ENCODE peak calls at places on chromosomes 16 and 17, in four cellular contexts. F is GM23248, H is endothelial cell of umbilical vein, D is K562. P is an unnamed sample.

GRCh38 chr17:33292184-33292980 is 713 bp downstream of the ASIC2 start:
- DNase-seq in F (peak; percentile 30), H (peak; percentile 12), D (peak; percentile 27), P (peak; percentile 50)

GRCh38 chr17:63191610-63192009 is 225.6 kb downstream of the TANC2 start:
- DNase-seq in H (no peak), D (no peak), F (no peak), P (no peak)

GRCh38 chr17:19017401-19017800 is 12.8 kb upstream of the FAM83G start:
- DNase-seq in F (no peak), D (no peak), H (no peak), P (no peak)

GRCh38 chr16:77302685-77303084 is 103.5 kb downstream of the SYCE1L start:
- DNase-seq in F (no peak), H (no peak), D (no peak), P (no peak)

GRCh38 chr16:1810536-1810935 is 16.1 kb downstream of the HAGH start:
- DNase-seq in D (no peak), H (no peak), F (no peak), P (no peak)

GRCh38 chr17:74354123-74354522 is 7.5 kb downstream of the BTBD17 start:
- DNase-seq in F (peak; percentile 27), H (no peak), D (peak; percentile 84), P (peak; percentile 75)

GRCh38 chr16:88634141-88634993 is 4.0 kb upstream of the IL17C start:
- DNase-seq in F (peak; percentile 80), D (peak; percentile 97), H (peak; percentile 44), P (peak; percentile 75)

GRCh38 chr17:66540131-66540781 is 237.8 kb downstream of the PRKCA start:
- DNase-seq in F (peak; percentile 95), D (no peak), H (no peak), P (peak; percentile 54)

GRCh38 chr17:82649501-82650261 is 1.4 kb upstream of the WDR45B start:
- DNase-seq in F (no peak), D (no peak), H (no peak), P (no peak)

GRCh38 chr16:75506567-75506966 is 11.3 kb upstream of the CHST6 start:
- DNase-seq in H (no peak), F (peak; percentile 91), D (no peak), P (no peak)

GRCh38 chr17:38730526-38731379 is 612 bp downstream of the CISD3 start:
- DNase-seq in F (peak; percentile 81), D (no peak), H (peak; percentile 53), P (peak; percentile 87)

GRCh38 chr17:2685696-2686095 is 25.9 kb downstream of the CLUH start:
- DNase-seq in D (no peak), F (no peak), H (no peak), P (no peak)

GRCh38 chr16:3038256-3038655 is 1.5 kb upstream of the BICDL2 start:
- DNase-seq in D (no peak), H (no peak), F (peak; percentile 10), P (peak; percentile 71)

GRCh38 chr16:56589141-56590039 is at the start of gene MT3:
- DNase-seq in H (no peak), D (no peak), F (peak; percentile 53), P (peak; percentile 34)

GRCh38 chr17:72388765-72389473 is 268.1 kb downstream of the SOX9 start:
- DNase-seq in D (no peak), F (no peak), H (no peak), P (no peak)

GRCh38 chr17:27322026-27322425 is 28.1 kb downstream of the WSB1 start:
- DNase-seq in F (no peak), H (no peak), D (no peak), P (no peak)

GRCh38 chr16:8924214-8924613 is 39.5 kb downstream of the USP7 start:
- DNase-seq in H (no peak), F (no peak), D (no peak), P (no peak)

GRCh38 chr16:29700253-29700987 is 21.4 kb downstream of the QPRT start:
- DNase-seq in D (peak; percentile 84), H (peak; percentile 92), F (peak; percentile 94), P (peak; percentile 91)

GRCh38 chr17:20190605-20191004 is 181.4 kb downstream of the SPECC1 start:
- DNase-seq in D (no peak), H (no peak), F (no peak), P (no peak)

GRCh38 chr16:31225193-31225592 is 8.3 kb upstream of the PYDC1 start:
- DNase-seq in F (no peak), D (peak; percentile 17), H (no peak), P (no peak)

GRCh38 chr16:69132424-69133252 is at the start of the genes CHTF8 and UTP4:
- DNase-seq in H (peak; percentile 74), F (peak; percentile 95), D (peak; percentile 83), P (peak; percentile 94)

GRCh38 chr17:3635474-3636153 is 436 bp downstream of the SHPK start:
- DNase-seq in F (peak; percentile 16), H (no peak), D (no peak), P (peak; percentile 67)

GRCh38 chr17:42055496-42055895 is 5.1 kb upstream of the C17orf113 start:
- DNase-seq in H (no peak), D (peak; percentile 25), F (peak; percentile 64), P (no peak)

GRCh38 chr16:85123891-85124635 is 11.8 kb upstream of the CIBAR2 start:
- DNase-seq in H (peak; percentile 70), F (peak; percentile 74), D (no peak), P (peak; percentile 41)

GRCh38 chr16:87244646-87245197 is 72.5 kb downstream of the C16orf95 start:
- DNase-seq in F (no peak), D (no peak), H (no peak), P (no peak)

GRCh38 chr16:87249425-87249824 is 67.8 kb downstream of the C16orf95 start:
- DNase-seq in D (no peak), H (no peak), F (no peak), P (no peak)

GRCh38 chr16:87246269-87247065 is 70.7 kb downstream of the C16orf95 start:
- DNase-seq in D (no peak), F (no peak), H (no peak), P (no peak)

GRCh38 chr16:87252269-87252970 is 64.8 kb downstream of the C16orf95 start:
- DNase-seq in F (peak; percentile 33), H (no peak), D (no peak), P (no peak)

GRCh38 chr16:87248704-87249103 is 68.5 kb downstream of the C16orf95 start:
- DNase-seq in D (no peak), F (no peak), H (no peak), P (no peak)
- H2AFZ ChIP-seq in D (no peak overlapping the region), F (no peak overlapping the region), H (no peak overlapping the region), P (no peak overlapping the region)

GRCh38 chr16:21084631-21085235 is 65.9 kb downstream of the DNAH3 start:
- DNase-seq in D (no peak), F (no peak), H (no peak), P (no peak)

GRCh38 chr16:21083729-21084268 is 66.8 kb downstream of the DNAH3 start:
- DNase-seq in F (peak; percentile 78), D (peak; percentile 52), H (peak; percentile 66), P (peak; percentile 72)

GRCh38 chr16:21076186-21076883 is 74.3 kb downstream of the DNAH3 start:
- DNase-seq in H (peak; percentile 37), D (no peak), F (no peak), P (peak; percentile 44)

DNA sequence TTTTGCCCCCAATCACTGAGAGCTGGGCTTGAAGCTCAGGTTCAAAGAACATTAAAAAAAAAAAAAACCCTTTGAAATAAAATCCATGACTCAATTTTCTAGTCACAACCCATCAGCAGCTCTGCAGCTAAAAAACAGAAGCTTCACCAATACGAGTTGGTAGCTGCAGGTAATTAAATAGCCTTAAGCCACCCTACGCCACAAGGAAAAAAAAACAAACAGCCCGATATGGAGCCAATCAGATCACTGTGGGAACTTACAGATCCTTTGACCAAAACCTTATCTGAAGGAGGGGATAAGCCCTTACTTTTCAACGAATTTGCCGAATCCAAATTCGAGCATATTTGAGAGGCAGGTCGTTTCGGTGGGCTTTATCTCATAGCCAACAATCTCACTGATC is 69.3 kb downstream of the DNAH3 start:
- DNase-seq in D (no peak), F (no peak), H (no peak), P (no peak)
- H2AFZ ChIP-seq in D (no peak overlapping the region), F (no peak overlapping the region), H (no peak overlapping the region), P (peak overlapping the region; percentile 60)

DNA sequence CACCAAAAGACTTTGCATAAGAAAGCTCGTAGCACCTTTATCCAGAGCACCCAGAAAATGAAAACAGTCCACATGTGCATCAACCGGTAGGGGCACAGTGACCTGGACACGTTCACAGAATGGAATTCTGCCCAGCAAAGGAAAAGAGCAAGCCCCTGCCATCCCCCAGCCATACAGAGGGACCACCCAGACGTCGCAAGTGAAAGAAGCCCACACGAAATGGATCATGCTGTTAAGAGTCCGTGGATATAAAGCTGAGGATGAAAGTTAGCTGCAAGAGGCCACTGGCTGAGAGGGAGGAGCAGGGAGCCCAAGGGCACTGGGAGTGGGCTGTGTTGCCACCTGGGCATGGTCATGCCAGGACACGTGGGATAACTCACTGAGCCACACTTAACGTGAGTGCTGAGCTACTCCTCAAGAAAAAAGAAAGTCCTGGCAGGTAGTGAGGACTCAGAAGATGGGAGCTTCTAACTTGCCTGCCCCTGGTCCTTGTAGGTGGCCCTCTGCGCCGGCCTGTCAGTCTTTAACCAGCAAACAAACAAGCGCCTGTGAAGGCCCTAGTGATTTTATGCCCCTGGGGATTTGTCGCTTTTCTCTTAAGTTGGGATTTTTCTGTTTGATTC is 190.7 kb downstream of the C16orf95 start:
- DNase-seq in D (no peak), H (no peak), F (no peak), P (no peak)
- H2AFZ ChIP-seq in D (no peak overlapping the region), H (no peak overlapping the region), F (no peak overlapping the region), P (no peak overlapping the region)

DNA sequence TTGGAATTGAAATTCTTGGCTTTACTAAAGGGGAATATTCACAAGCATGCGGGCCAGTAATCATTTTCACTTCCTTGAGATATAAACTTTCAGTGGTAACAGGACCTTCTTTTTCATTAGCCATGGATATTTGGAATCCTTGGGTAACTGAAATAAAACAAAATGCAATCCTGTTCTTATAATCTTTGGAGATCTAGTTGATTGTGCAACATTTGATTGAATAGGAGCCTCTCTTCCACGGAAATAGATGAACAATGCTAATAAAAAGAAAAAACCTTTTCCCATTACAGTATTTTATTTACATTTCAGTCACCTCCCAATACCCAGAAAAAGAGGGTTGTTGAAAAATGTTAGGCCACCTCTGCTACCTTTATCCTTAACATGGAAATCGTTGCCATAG is 225.6 kb downstream of the MAP2K6 start:
- DNase-seq in F (no peak), D (no peak), H (no peak), P (no peak)
- H2AFZ ChIP-seq in F (no peak overlapping the region), D (no peak overlapping the region), H (no peak overlapping the region), P (no peak overlapping the region)

DNA sequence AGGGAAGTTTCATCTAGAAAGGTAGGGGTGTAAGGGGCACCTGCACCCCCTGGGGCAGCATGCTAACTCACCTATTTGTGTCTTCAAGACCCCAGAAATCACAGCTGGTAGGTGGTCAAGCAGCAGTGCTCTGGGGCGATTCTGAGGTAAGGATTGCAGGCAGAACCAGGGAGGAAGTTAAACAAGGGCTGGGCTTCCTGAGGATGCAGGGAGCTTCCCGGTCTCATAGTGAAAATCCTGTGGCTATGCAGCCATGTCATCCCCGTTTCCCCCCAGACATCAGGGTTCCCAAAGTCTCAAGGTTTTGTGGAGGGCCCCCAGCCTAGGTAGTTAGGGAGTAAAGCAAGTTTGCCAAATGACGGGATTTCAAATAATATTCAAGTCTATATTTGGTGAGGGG is 78.5 kb downstream of the C16orf78 start:
- DNase-seq in H (no peak), F (no peak), D (no peak), P (no peak)
- H2AFZ ChIP-seq in H (peak overlapping the region; percentile 64), F (no peak overlapping the region), D (no peak overlapping the region), P (no peak overlapping the region)

DNA sequence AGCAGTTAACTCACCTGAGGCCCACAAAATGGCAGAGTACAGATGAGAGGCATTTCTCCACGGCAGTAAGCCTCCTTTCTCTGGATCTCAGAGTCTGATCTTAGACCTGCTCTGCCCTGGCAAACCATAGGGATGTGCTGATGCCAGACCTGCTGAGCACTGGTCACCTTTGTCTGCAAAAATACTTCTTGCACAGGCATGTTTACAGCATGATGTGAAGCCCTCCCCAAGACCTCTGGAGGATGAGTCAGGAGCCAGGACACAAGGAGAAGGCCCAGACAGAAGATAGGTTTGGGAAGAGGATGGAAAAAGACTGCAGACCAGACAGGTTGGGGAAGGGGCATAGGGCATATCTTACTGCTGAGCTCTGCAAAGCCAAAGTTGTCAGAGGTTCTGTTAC is 426.6 kb downstream of the PMP22 start:
- DNase-seq in D (no peak), F (no peak), H (no peak), P (no peak)
- H2AFZ ChIP-seq in D (no peak overlapping the region), F (no peak overlapping the region), H (no peak overlapping the region), P (no peak overlapping the region)

P was measured in hepatocyte.